ENCODE peak calls at places on chromosomes 16 and 17, in five cellular contexts. One of them, this sample, is unnamed.

GRCh38 chr16:49468611-49469322 is 95.2 kb downstream of the C16orf78 start:
- DNase-seq in GM13977: no peak
- DNase-seq in nephron progenitor cell: no peak
- DNase-seq in left ventricle myocardium inferior: no peak
- DNase-seq in HL-60: no peak
- DNase-seq in this sample: no peak

GRCh38 chr17:21125862-21126261 is 902 bp upstream of the DHRS7B start:
- DNase-seq in HL-60: no peak
- DNase-seq in nephron progenitor cell: no peak
- DNase-seq in GM13977: no peak
- DNase-seq in left ventricle myocardium inferior: no peak
- DNase-seq in this sample: no peak

GRCh38 chr16:78462261-78463208 is 363.1 kb downstream of the WWOX start:
- DNase-seq in GM13977: no peak
- DNase-seq in HL-60: no peak
- DNase-seq in left ventricle myocardium inferior: no peak
- DNase-seq in nephron progenitor cell: peak
- DNase-seq in this sample: no peak

GRCh38 chr16:25151996-25152395 is 40.5 kb downstream of the LCMT1 start:
- DNase-seq in GM13977: no peak
- DNase-seq in nephron progenitor cell: no peak
- DNase-seq in HL-60: no peak
- DNase-seq in left ventricle myocardium inferior: no peak
- DNase-seq in this sample: no peak

GRCh38 chr16:66515543-66516171 is 34.3 kb downstream of the TK2 start:
- DNase-seq in HL-60: no peak
- DNase-seq in nephron progenitor cell: no peak
- DNase-seq in GM13977: peak
- DNase-seq in left ventricle myocardium inferior: no peak
- DNase-seq in this sample: no peak

GRCh38 chr16:64478258-64478906 is 643.5 kb downstream of the CDH11 start:
- DNase-seq in left ventricle myocardium inferior: no peak
- DNase-seq in HL-60: no peak
- DNase-seq in nephron progenitor cell: no peak
- DNase-seq in GM13977: no peak
- DNase-seq in this sample: no peak

GRCh38 chr17:58643147-58643546 is 48.7 kb downstream of the TEX14 start:
- DNase-seq in HL-60: no peak
- DNase-seq in left ventricle myocardium inferior: no peak
- DNase-seq in nephron progenitor cell: no peak
- DNase-seq in GM13977: no peak
- DNase-seq in this sample: no peak

GRCh38 chr17:72030067-72030899 is 90.5 kb upstream of the SOX9 start:
- DNase-seq in left ventricle myocardium inferior: peak
- DNase-seq in nephron progenitor cell: peak
- DNase-seq in GM13977: peak
- DNase-seq in HL-60: no peak
- DNase-seq in this sample: peak

GRCh38 chr17:75478508-75478907 is 22.1 kb downstream of the TMEM94 start:
- DNase-seq in nephron progenitor cell: peak
- DNase-seq in GM13977: no peak
- DNase-seq in HL-60: no peak
- DNase-seq in left ventricle myocardium inferior: no peak
- DNase-seq in this sample: no peak

GRCh38 chr17:21231533-21231932 is 17.6 kb upstream of the TMEM11 start:
- DNase-seq in HL-60: no peak
- DNase-seq in GM13977: no peak
- DNase-seq in nephron progenitor cell: no peak
- DNase-seq in left ventricle myocardium inferior: no peak
- DNase-seq in this sample: no peak

GRCh38 chr16:79707867-79708266 is 107.3 kb upstream of the MAF start:
- DNase-seq in left ventricle myocardium inferior: peak
- DNase-seq in GM13977: no peak
- DNase-seq in HL-60: no peak
- DNase-seq in nephron progenitor cell: no peak
- DNase-seq in this sample: no peak

GRCh38 chr17:18179804-18180203 is 3.8 kb upstream of the ALKBH5 start:
- DNase-seq in HL-60: no peak
- DNase-seq in nephron progenitor cell: no peak
- DNase-seq in left ventricle myocardium inferior: no peak
- DNase-seq in GM13977: no peak
- DNase-seq in this sample: no peak

GRCh38 chr17:50918933-50919296 is 52.8 kb upstream of the TOB1 start:
- DNase-seq in HL-60: no peak
- DNase-seq in left ventricle myocardium inferior: no peak
- DNase-seq in nephron progenitor cell: no peak
- DNase-seq in GM13977: no peak
- DNase-seq in this sample: no peak

GRCh38 chr17:74227681-74228080 is 14.3 kb downstream of the TTYH2 start:
- DNase-seq in left ventricle myocardium inferior: no peak
- DNase-seq in GM13977: no peak
- DNase-seq in HL-60: no peak
- DNase-seq in nephron progenitor cell: no peak
- DNase-seq in this sample: no peak

GRCh38 chr16:10675221-10675620 is 19.5 kb downstream of the TEKT5 start:
- DNase-seq in GM13977: no peak
- DNase-seq in HL-60: no peak
- DNase-seq in left ventricle myocardium inferior: no peak
- DNase-seq in nephron progenitor cell: no peak
- DNase-seq in this sample: no peak

GRCh38 chr17:52678211-52678610 is 519.7 kb upstream of the CA10 start:
- DNase-seq in HL-60: no peak
- DNase-seq in left ventricle myocardium inferior: no peak
- DNase-seq in nephron progenitor cell: no peak
- DNase-seq in GM13977: no peak
- DNase-seq in this sample: no peak

GRCh38 chr17:72489273-72489641 is 368.4 kb downstream of the SOX9 start:
- DNase-seq in left ventricle myocardium inferior: no peak
- DNase-seq in HL-60: no peak
- DNase-seq in nephron progenitor cell: no peak
- DNase-seq in GM13977: no peak
- DNase-seq in this sample: no peak

GRCh38 chr17:44688675-44689491 is 693 bp downstream of the CCDC43 start:
- DNase-seq in GM13977: peak
- DNase-seq in left ventricle myocardium inferior: no peak
- DNase-seq in HL-60: no peak
- DNase-seq in nephron progenitor cell: no peak
- DNase-seq in this sample: no peak

GRCh38 chr17:11882716-11883115 is 114.6 kb downstream of the ZNF18 start:
- DNase-seq in nephron progenitor cell: no peak
- DNase-seq in left ventricle myocardium inferior: no peak
- DNase-seq in GM13977: no peak
- DNase-seq in HL-60: no peak
- DNase-seq in this sample: no peak

GRCh38 chr16:85386467-85387170 is 226.5 kb upstream of the GSE1 start:
- DNase-seq in left ventricle myocardium inferior: peak
- DNase-seq in HL-60: no peak
- DNase-seq in GM13977: no peak
- DNase-seq in nephron progenitor cell: peak
- DNase-seq in this sample: no peak

GRCh38 chr16:4062212-4062802 is 53.9 kb downstream of the ADCY9 start:
- DNase-seq in GM13977: no peak
- DNase-seq in nephron progenitor cell: no peak
- DNase-seq in HL-60: no peak
- DNase-seq in left ventricle myocardium inferior: no peak
- DNase-seq in this sample: no peak

DNA sequence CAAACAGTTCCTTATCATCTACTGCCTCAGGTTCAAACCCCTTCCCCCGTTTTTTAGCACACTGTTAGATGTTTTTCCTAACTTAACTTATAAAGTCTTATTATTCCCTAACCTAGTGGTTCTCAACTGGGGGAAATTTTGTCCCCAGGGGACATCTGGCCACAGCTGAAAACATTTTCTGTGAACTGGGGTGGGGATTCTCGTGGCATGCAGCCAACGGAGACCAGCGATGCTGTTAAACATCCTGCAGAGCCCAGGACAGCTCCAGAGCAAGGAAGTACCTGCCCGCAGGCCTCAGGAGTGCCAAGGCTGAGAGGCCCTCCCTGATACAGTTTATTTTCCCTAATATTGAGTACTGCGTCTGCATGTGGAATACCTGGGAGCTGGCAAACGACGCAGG is 24.3 kb downstream of the ZCCHC14 start:
- DNase-seq in GM13977: no peak
- DNase-seq in nephron progenitor cell: no peak
- DNase-seq in HL-60: no peak
- DNase-seq in left ventricle myocardium inferior: peak
- DNase-seq in this sample: no peak
- TF ChIP-seq CTCF in GM13977: no peak
- TF ChIP-seq CTCF in nephron progenitor cell: no peak
- TF ChIP-seq CTCF in HL-60: no peak
- TF ChIP-seq CTCF in left ventricle myocardium inferior: no peak
- TF ChIP-seq CTCF in this sample: no peak

GRCh38 chr16:73872856-73873255 is 423.8 kb upstream of the PSMD7 start:
- DNase-seq in HL-60: no peak
- DNase-seq in nephron progenitor cell: no peak
- DNase-seq in left ventricle myocardium inferior: no peak
- DNase-seq in GM13977: no peak
- DNase-seq in this sample: no peak

GRCh38 chr16:73879621-73880020 is 417.0 kb upstream of the PSMD7 start:
- DNase-seq in left ventricle myocardium inferior: no peak
- DNase-seq in nephron progenitor cell: no peak
- DNase-seq in HL-60: no peak
- DNase-seq in GM13977: no peak
- DNase-seq in this sample: no peak

GRCh38 chr16:73878616-73879015 is 418.0 kb upstream of the PSMD7 start:
- DNase-seq in GM13977: peak
- DNase-seq in left ventricle myocardium inferior: no peak
- DNase-seq in HL-60: no peak
- DNase-seq in nephron progenitor cell: peak
- DNase-seq in this sample: no peak

GRCh38 chr16:73873643-73874042 is 423.0 kb upstream of the PSMD7 start:
- DNase-seq in left ventricle myocardium inferior: no peak
- DNase-seq in GM13977: no peak
- DNase-seq in nephron progenitor cell: no peak
- DNase-seq in HL-60: no peak
- DNase-seq in this sample: no peak

GRCh38 chr16:73877148-73877547 is 419.5 kb upstream of the PSMD7 start:
- DNase-seq in nephron progenitor cell: no peak
- DNase-seq in GM13977: no peak
- DNase-seq in HL-60: no peak
- DNase-seq in left ventricle myocardium inferior: no peak
- DNase-seq in this sample: no peak
- TF ChIP-seq CTCF in nephron progenitor cell: no peak
- TF ChIP-seq CTCF in GM13977: no peak
- TF ChIP-seq CTCF in HL-60: no peak
- TF ChIP-seq CTCF in left ventricle myocardium inferior: no peak
- TF ChIP-seq CTCF in this sample: no peak

DNA sequence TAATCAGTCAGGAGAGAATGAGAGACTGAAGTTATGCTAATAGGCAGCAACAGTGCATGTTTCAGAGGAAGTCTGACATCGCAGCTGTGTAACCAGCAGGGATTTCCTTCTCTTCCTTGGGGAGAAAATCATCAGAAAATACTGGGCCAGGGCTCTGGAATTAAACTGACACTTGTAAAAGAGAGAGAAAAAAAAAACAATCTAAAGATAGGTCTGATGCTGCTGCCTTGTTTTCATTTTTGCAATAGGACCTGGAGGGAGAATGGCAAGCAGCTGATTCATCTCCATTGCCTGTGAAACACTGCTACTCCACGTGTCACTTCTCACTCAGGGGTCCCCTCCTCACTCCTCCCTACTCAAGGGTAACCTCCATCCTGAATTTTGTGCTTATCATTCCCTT is 17.7 kb upstream of the CORO6 start:
- DNase-seq in nephron progenitor cell: no peak
- DNase-seq in left ventricle myocardium inferior: no peak
- DNase-seq in HL-60: no peak
- DNase-seq in GM13977: no peak
- DNase-seq in this sample: no peak
- TF ChIP-seq CTCF in nephron progenitor cell: no peak
- TF ChIP-seq CTCF in left ventricle myocardium inferior: no peak
- TF ChIP-seq CTCF in HL-60: no peak
- TF ChIP-seq CTCF in GM13977: no peak
- TF ChIP-seq CTCF in this sample: no peak

DNA sequence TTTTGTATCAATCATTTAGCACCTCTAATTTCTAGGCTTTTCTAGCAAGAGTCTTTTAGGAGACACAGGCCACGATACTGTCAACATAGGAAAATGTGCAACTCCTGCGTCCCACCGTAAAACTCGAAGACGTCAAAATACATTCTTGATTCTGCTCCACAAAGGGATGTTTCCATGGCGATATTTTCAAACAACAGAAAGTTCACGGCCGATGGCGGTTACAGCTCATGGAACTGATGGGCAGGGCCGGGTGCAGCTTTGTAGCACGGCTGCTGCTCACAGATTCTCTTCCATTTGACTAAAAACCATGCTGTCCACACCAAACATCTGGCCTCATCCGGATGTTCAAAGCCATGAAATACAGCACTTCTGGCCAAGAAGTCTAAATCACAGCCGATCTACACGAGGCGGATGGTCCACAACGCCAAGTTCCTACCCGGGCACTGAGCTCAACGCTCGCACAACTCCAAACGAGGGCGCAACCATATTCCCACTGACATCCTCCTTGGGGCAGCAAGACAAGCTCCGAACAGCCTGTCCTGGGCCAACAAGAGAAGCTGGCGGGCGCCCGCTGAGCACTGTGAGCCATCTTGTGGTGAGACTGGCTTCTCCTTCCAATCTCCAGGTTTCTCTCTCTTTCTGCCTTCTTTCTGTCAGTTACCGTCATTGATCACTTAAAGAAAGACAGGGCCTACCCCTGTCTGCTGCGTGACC is 79.8 kb downstream of the ZNF778 start:
- DNase-seq in GM13977: no peak
- DNase-seq in nephron progenitor cell: no peak
- DNase-seq in left ventricle myocardium inferior: no peak
- DNase-seq in HL-60: no peak
- DNase-seq in this sample: no peak
- TF ChIP-seq CTCF in GM13977: no peak
- TF ChIP-seq CTCF in nephron progenitor cell: no peak
- TF ChIP-seq CTCF in left ventricle myocardium inferior: no peak
- TF ChIP-seq CTCF in HL-60: no peak
- TF ChIP-seq CTCF in this sample: no peak

GRCh38 chr16:83066011-83066410 is 439.2 kb downstream of the CDH13 start:
- DNase-seq in left ventricle myocardium inferior: no peak
- DNase-seq in nephron progenitor cell: no peak
- DNase-seq in HL-60: no peak
- DNase-seq in GM13977: no peak
- DNase-seq in this sample: no peak

GRCh38 chr16:83066881-83067280 is 440.1 kb downstream of the CDH13 start:
- DNase-seq in HL-60: no peak
- DNase-seq in GM13977: no peak
- DNase-seq in nephron progenitor cell: no peak
- DNase-seq in left ventricle myocardium inferior: no peak
- DNase-seq in this sample: no peak

GRCh38 chr16:83070416-83071199 is 443.8 kb downstream of the CDH13 start:
- DNase-seq in HL-60: no peak
- DNase-seq in nephron progenitor cell: no peak
- DNase-seq in left ventricle myocardium inferior: no peak
- DNase-seq in GM13977: no peak
- DNase-seq in this sample: no peak

DNA sequence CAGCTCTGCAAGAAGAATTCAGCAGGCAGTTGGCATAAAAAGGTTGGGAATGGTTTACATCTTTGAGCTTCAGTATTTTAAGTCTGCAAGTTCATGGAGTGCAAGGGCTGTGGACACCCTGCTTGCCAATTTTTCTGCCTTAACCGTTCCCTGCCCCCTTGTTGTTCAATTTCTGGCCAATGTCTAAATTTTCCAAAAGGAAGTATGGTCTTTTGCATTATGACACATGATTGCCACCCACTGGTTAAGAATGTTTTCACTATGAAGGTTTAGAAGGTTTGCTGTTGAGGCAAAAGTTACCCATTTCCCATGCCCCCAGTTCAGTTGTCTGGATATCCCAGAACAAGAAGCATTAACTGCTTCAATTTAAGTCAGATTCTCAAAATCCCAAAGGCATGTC is 441.9 kb downstream of the CDH13 start:
- DNase-seq in left ventricle myocardium inferior: no peak
- DNase-seq in GM13977: no peak
- DNase-seq in HL-60: no peak
- DNase-seq in nephron progenitor cell: no peak
- DNase-seq in this sample: no peak
- TF ChIP-seq CTCF in left ventricle myocardium inferior: peak
- TF ChIP-seq CTCF in GM13977: no peak
- TF ChIP-seq CTCF in HL-60: no peak
- TF ChIP-seq CTCF in nephron progenitor cell: no peak
- TF ChIP-seq CTCF in this sample: no peak